ENCODE peak calls at places on chromosomes 11 and 22, in eight cellular contexts. V is heart right ventricle, N is NCI-H1930, F is fibroblast of lung, C is GM04504, Q is posterior cingulate gyrus, M is hepatocyte, X is KBM-7. Y is an unnamed sample.

GRCh38 chr22:46002757-46003270 is 25.9 kb upstream of the WNT7B start:
- DNase-seq in Q (no peak), M (no peak), F (peak; percentile 26), X (no peak), V (no peak), C (peak; percentile 83), N (no peak), Y (no peak)

GRCh38 chr11:86214710-86215109 is 29.8 kb upstream of the EED start:
- DNase-seq in N (no peak), Q (no peak), C (no peak), F (no peak), X (no peak), V (no peak), M (no peak), Y (no peak)

GRCh38 chr11:115607621-115608191 is 103.5 kb upstream of the CADM1 start:
- DNase-seq in Q (no peak), C (no peak), F (no peak), X (no peak), N (no peak), M (no peak), V (peak; percentile 66), Y (no peak)

GRCh38 chr22:44667829-44668189 is 34.2 kb upstream of the PRR5 start:
- DNase-seq in X (no peak), V (no peak), M (no peak), Q (no peak), C (no peak), F (no peak), N (no peak), Y (no peak)

GRCh38 chr11:46260161-46260560 is 17.3 kb upstream of the CREB3L1 start:
- DNase-seq in V (no peak), F (no peak), C (no peak), X (no peak), Q (no peak), N (no peak), M (no peak), Y (no peak)

GRCh38 chr11:22787055-22787454 is 42.5 kb downstream of the SVIP start:
- DNase-seq in F (no peak), M (no peak), C (no peak), V (no peak), Q (no peak), N (no peak), X (no peak), Y (no peak)

GRCh38 chr11:116882386-116882785 is 45.0 kb upstream of the APOA1 start:
- DNase-seq in M (no peak), V (no peak), N (no peak), F (peak; percentile 88), Q (no peak), C (peak; percentile 84), X (no peak), Y (no peak)

GRCh38 chr11:96260526-96260925 is 82.5 kb downstream of the MAML2 start:
- DNase-seq in N (no peak), F (no peak), V (no peak), M (no peak), C (no peak), Q (no peak), X (no peak), Y (no peak)

GRCh38 chr11:117818036-117818858 is 6.3 kb downstream of the FXYD2 start:
- DNase-seq in C (no peak), N (no peak), Q (no peak), V (no peak), F (peak; percentile 31), X (no peak), M (no peak), Y (no peak)

GRCh38 chr22:27903805-27904473 is 15.1 kb downstream of the PITPNB start:
- DNase-seq in X (peak; percentile 32), Q (no peak), F (no peak), N (no peak), C (no peak), V (no peak), M (no peak), Y (no peak)

GRCh38 chr11:59053387-59053786 is 32.7 kb upstream of the GLYATL1B start:
- DNase-seq in Q (peak; percentile 67), V (peak; percentile 51), M (peak; percentile 64), N (peak; percentile 15), F (peak; percentile 53), X (peak; percentile 67), C (peak; percentile 24), Y (peak; percentile 52)

GRCh38 chr11:106585061-106585460 is 433.2 kb downstream of the GUCY1A2 start:
- DNase-seq in X (peak; percentile 4), F (peak; percentile 49), V (no peak), M (peak; percentile 28), C (peak; percentile 13), Q (no peak), N (no peak), Y (no peak)

GRCh38 chr11:120151536-120151935 is 13.6 kb upstream of the TRIM29 start:
- DNase-seq in M (no peak), C (no peak), N (no peak), V (no peak), Q (no peak), F (no peak), X (no peak), Y (no peak)

Y was measured in ovary.